ENCODE peak calls at places on chromosomes 12 and 14, in six cellular contexts. Y is K562, T is GM12878, Z is HCT116, W is H1, U is HepG2. N is an unnamed sample.

GRCh38 chr14:95597784-95598204 is 62.9 kb downstream of the GLRX5 start:
- DNase-seq in Y (peak; percentile 5), T (no peak), Z (no peak), W (peak; percentile 38), U (no peak), N (no peak)

GRCh38 chr12:12744556-12745305 is 27.6 kb downstream of the CDKN1B start:
- DNase-seq in Y (no peak), T (no peak), Z (no peak), W (no peak), U (no peak), N (no peak)

GRCh38 chr14:55309761-55310365 is 38.6 kb downstream of the FBXO34 start:
- DNase-seq in Y (no peak), T (no peak), Z (no peak), W (no peak), U (no peak), N (no peak)

GRCh38 chr12:125533434-125534029 is 468.3 kb downstream of the AACS start:
- DNase-seq in Y (peak; percentile 55), T (no peak), Z (no peak), W (peak; percentile 50), U (peak; percentile 11), N (peak; percentile 58)

GRCh38 chr12:111838353-111838752 is 3.7 kb upstream of the MAPKAPK5 start:
- DNase-seq in Y (peak; percentile 79), T (no peak), Z (no peak), W (no peak), U (no peak), N (no peak)

GRCh38 chr12:3496964-3497363 is 6.0 kb downstream of the PRMT8 start:
- DNase-seq in Y (no peak), T (no peak), Z (peak; percentile 16), W (no peak), U (peak; percentile 12), N (no peak)

GRCh38 chr14:54312166-54312801 is 84.5 kb upstream of the CDKN3 start:
- DNase-seq in Y (no peak), T (no peak), Z (peak; percentile 62), W (no peak), U (no peak), N (peak; percentile 49)

GRCh38 chr12:98440165-98440581 is 75.2 kb upstream of the TMPO start:
- DNase-seq in Y (peak; percentile 90), T (no peak), Z (no peak), W (no peak), U (no peak), N (no peak)

GRCh38 chr14:91373591-91374245 is 43.9 kb downstream of the CCDC88C start:
- DNase-seq in Y (no peak), T (peak; percentile 80), Z (no peak), W (no peak), U (no peak), N (no peak)

GRCh38 chr14:52692248-52692962 is 3.0 kb downstream of the ERO1A start:
- DNase-seq in Y (peak; percentile 35), T (no peak), Z (no peak), W (no peak), U (no peak), N (no peak)

GRCh38 chr14:94685681-94686485 is 73.7 kb downstream of the SERPINA3 start:
- DNase-seq in Y (no peak), T (no peak), Z (no peak), W (no peak), U (no peak), N (no peak)

GRCh38 chr12:53696285-53696654 is 20.4 kb upstream of the ATP5MC2 start:
- DNase-seq in Y (peak; percentile 64), T (peak; percentile 25), Z (peak; percentile 95), W (peak; percentile 75), U (peak; percentile 82), N (peak; percentile 88)

GRCh38 chr12:64890873-64891468 is 66.5 kb downstream of the TBC1D30 start:
- DNase-seq in Y (peak; percentile 67), T (no peak), Z (peak; percentile 51), W (no peak), U (peak; percentile 61), N (peak; percentile 51)

GRCh38 chr12:21561158-21561557 is 35.1 kb downstream of the SPX start:
- DNase-seq in Y (no peak), T (no peak), Z (no peak), W (no peak), U (no peak), N (no peak)

GRCh38 chr12:54033106-54033979 is 493 bp downstream of the HOXC5 start:
- DNase-seq in Y (no peak), T (no peak), Z (no peak), W (no peak), U (peak; percentile 4), N (no peak)

GRCh38 chr12:106387847-106388246 is 30.3 kb downstream of the POLR3B start:
- DNase-seq in Y (no peak), T (no peak), Z (no peak), W (no peak), U (no peak), N (peak; percentile 8)

GRCh38 chr12:31853977-31854376 is 105.2 kb upstream of the RESF1 start:
- DNase-seq in Y (no peak), T (no peak), Z (no peak), W (no peak), U (peak; percentile 83), N (no peak)

GRCh38 chr14:33356167-33356566 is 417.5 kb downstream of the NPAS3 start:
- DNase-seq in Y (no peak), T (no peak), Z (no peak), W (no peak), U (no peak), N (no peak)

GRCh38 chr12:39966738-39967137 is 139.1 kb downstream of the SLC2A13 start:
- DNase-seq in Y (no peak), T (no peak), Z (no peak), W (no peak), U (no peak), N (no peak)

GRCh38 chr12:89370850-89371249 is 18.5 kb upstream of the DUSP6 start:
- DNase-seq in Y (no peak), T (no peak), Z (peak; percentile 36), W (no peak), U (no peak), N (no peak)

GRCh38 chr14:103194256-103195045 is 71.2 kb downstream of the TNFAIP2 start:
- DNase-seq in Y (no peak), T (no peak), Z (no peak), W (no peak), U (peak; percentile 21), N (no peak)

GRCh38 chr12:57175428-57176138 is 28.2 kb upstream of the LRP1-AS start:
- DNase-seq in Y (peak; percentile 87), T (no peak), Z (peak; percentile 73), W (peak; percentile 50), U (peak; percentile 39), N (peak; percentile 46)

GRCh38 chr12:120078868-120079267 is 37.7 kb downstream of the RAB35 start:
- DNase-seq in Y (no peak), T (no peak), Z (no peak), W (no peak), U (no peak), N (no peak)

DNA sequence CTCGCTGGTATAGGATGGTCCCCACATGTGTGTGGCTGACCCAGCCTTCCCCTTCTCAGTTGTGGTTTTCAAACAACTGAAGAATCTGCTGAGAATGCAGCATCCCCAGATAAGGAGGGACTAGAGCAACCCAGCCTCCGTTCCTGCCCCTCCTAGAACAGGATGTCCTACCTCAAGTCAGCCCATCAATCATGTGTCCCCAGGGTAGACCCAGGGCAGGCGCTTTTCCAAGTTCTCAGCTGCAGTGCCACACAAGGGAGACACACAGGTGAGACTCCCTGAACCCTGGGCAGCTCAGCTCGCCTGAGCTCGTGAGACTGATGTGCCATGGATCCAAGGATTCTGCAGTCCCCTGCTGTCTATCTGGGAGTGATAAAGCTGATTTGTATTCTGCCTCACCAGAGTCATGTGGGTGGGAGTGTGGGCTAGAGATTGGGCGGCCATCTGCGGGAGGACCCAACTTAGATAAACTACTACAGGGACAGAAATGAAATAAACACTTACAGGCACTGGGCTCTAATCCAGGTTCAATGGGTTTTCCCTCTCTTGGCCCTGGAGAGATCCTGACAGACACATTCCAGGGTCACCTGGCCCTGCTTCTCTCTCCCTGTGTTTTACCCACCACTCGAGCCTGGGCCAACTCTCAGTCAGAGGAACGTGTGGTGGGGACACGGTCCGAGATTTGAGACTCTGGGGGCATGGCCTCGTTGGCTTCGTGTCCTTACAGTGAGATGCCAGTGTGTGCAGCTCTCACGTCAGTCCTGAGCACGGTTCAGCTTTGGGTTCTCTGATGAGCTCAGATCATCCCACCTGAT is 303.5 kb upstream of the SFSWAP start:
- DNase-seq in Y (no peak), T (no peak), Z (no peak), W (no peak), U (no peak), N (no peak)
- H3K9me3 ChIP-seq in Y (no peaks in the 10 kb centered on the region), T (no peaks in the 10 kb centered on the region), Z (no peaks in the 10 kb centered on the region), W (peaks cover 5% of the 10 kb centered on the region), U (no peaks in the 10 kb centered on the region), N (no peaks in the 10 kb centered on the region)

GRCh38 chr12:79659961-79660431 is 30.8 kb downstream of the PAWR start:
- DNase-seq in Y (no peak), T (no peak), Z (no peak), W (no peak), U (no peak), N (no peak)
- TF ChIP-seq ZNF274 in Y (no peak), T (no peak), Z (no peak), W (no peak), U (no peak), N (no peak)

GRCh38 chr12:133206390-133206789 is 25.1 kb downstream of the ZNF268 start:
- DNase-seq in Y (no peak), T (no peak), Z (no peak), W (no peak), U (no peak), N (no peak)

GRCh38 chr12:133202493-133203343 is 21.4 kb downstream of the ZNF268 start:
- DNase-seq in Y (no peak), T (no peak), Z (no peak), W (no peak), U (no peak), N (no peak)

GRCh38 chr12:133203344-133204263 is 22.3 kb downstream of the ZNF268 start:
- DNase-seq in Y (no peak), T (no peak), Z (no peak), W (no peak), U (no peak), N (no peak)

GRCh38 chr12:133201888-133202287 is 20.6 kb downstream of the ZNF268 start:
- DNase-seq in Y (no peak), T (no peak), Z (no peak), W (no peak), U (no peak), N (no peak)

DNA sequence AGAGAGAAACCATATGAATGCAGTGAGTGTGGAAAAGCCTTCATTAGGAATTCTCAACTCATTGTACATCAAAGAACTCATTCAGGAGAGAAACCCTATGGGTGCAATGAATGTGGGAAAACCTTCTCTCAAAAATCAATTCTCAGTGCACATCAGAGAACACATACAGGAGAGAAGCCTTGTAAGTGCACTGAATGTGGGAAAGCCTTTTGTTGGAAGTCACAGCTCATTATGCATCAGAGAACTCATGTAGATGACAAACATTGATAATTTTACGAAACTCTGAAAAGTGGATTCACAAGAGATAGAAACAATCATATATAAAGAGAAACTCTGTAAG is 22.9 kb downstream of the ZNF268 start:
- DNase-seq in Y (no peak), T (no peak), Z (no peak), W (no peak), U (no peak), N (no peak)
- H3K9me3 ChIP-seq in Y (peaks cover 45% of the 10 kb centered on the region), T (peaks cover 54% of the 10 kb centered on the region), Z (peaks cover 60% of the 10 kb centered on the region), W (peaks cover 76% of the 10 kb centered on the region), U (peaks cover 88% of the 10 kb centered on the region), N (peaks cover 86% of the 10 kb centered on the region)

DNA sequence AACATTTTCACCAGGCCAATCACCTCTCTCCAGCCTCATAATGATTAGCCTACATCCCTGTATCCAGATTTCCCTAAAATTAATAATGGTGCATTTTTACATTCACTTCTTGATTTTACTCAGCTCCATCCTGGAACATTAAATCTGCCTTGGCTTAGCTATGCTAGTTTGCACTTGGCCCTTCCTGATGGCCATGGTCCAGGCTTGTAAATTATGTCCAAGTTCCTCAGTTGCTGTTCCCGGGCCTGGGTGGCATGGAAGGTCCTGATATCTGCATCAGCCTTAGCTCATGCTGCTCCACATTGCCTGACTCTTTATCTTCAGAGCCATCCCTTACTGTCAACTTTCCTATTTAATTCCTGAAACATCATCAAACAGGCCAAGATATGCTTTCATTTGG is 11.1 kb upstream of the METTL17 start:
- DNase-seq in Y (no peak), T (no peak), Z (no peak), W (no peak), U (no peak), N (no peak)
- TF ChIP-seq ZNF274 in Y (no peak), T (no peak), Z (no peak), W (no peak), U (no peak), N (no peak)

N was measured in NT2/D1.